ENCODE peak calls at places on chromosomes 12 and 14, in four cellular contexts. S is heart left ventricle, T is endothelial cell of umbilical vein, E is testis. N is an unnamed sample.

GRCh38 chr12:20451759-20452158 is 83.4 kb downstream of the PDE3A start:
- DNase-seq in E (no peak), T (no peak), S (no peak), N (no peak)

GRCh38 chr12:15963271-15963670 is 52.1 kb downstream of the DERA start:
- DNase-seq in E (no peak), S (no peak), T (peak), N (no peak)

GRCh38 chr12:15001733-15002471 is 29.1 kb downstream of the PDE6H start:
- DNase-seq in E (peak), S (peak), T (no peak), N (peak)

GRCh38 chr14:60970146-60970545 is 10.7 kb downstream of the TRMT5 start:
- DNase-seq in T (no peak), E (no peak), S (no peak), N (no peak)

GRCh38 chr12:63498239-63498638 is 170.1 kb downstream of the DPY19L2 start:
- DNase-seq in S (no peak), T (no peak), E (no peak), N (no peak)

GRCh38 chr14:68089146-68089715 is 269.7 kb downstream of the RAD51B start:
- DNase-seq in S (no peak), E (no peak), T (peak), N (no peak)

GRCh38 chr12:27383429-27384260 is 51.0 kb downstream of the BMAL2 start:
- DNase-seq in E (peak), S (peak), T (peak), N (peak)

GRCh38 chr12:32727237-32727636 is 28.5 kb downstream of the YARS2 start:
- DNase-seq in S (no peak), E (no peak), T (no peak), N (no peak)

GRCh38 chr12:13404111-13404628 is 207.6 kb downstream of the EMP1 start:
- DNase-seq in T (no peak), S (no peak), E (no peak), N (no peak)

GRCh38 chr14:83483063-83483462 is 1949.4 kb upstream of the SEL1L start:
- DNase-seq in E (no peak), S (no peak), T (no peak), N (no peak)

GRCh38 chr14:52318057-52318456 is 3.9 kb downstream of the PTGER2 start:
- DNase-seq in S (no peak), E (no peak), T (no peak), N (no peak)

GRCh38 chr14:91330111-91330696 is 85.7 kb upstream of the GPR68 start:
- DNase-seq in T (no peak), S (no peak), E (no peak), N (no peak)

GRCh38 chr14:91333640-91334039 is 84.0 kb downstream of the CCDC88C start:
- DNase-seq in E (no peak), T (no peak), S (no peak), N (no peak)

GRCh38 chr14:91332448-91333059 is 85.1 kb downstream of the CCDC88C start:
- DNase-seq in E (no peak), S (no peak), T (no peak), N (no peak)

GRCh38 chr14:91330846-91331245 is 86.3 kb upstream of the GPR68 start:
- DNase-seq in S (no peak), E (no peak), T (no peak), N (no peak)

GRCh38 chr14:91331761-91332447 is 85.7 kb downstream of the CCDC88C start:
- DNase-seq in T (peak), S (peak), E (peak), N (peak)
- TF ChIP-seq POLR2A in T (no peak), S (no peak), E (no peak), N (no peak)

GRCh38 chr14:105018414-105018813 is 2.5 kb downstream of the CDCA4 start:
- DNase-seq in S (no peak), E (no peak), T (no peak), N (no peak)
- TF ChIP-seq POLR2A in S (no peak), E (no peak), T (no peak), N (no peak)

GRCh38 chr12:121015825-121016766 is at the start of gene C12orf43:
- DNase-seq in S (peak), T (peak), E (peak), N (peak)
- TF ChIP-seq POLR2A in S (peak), T (peak), E (no peak), N (no peak)

GRCh38 chr12:6975297-6976032 is 4.8 kb downstream of the EMG1 start:
- DNase-seq in S (no peak), T (no peak), E (no peak), N (no peak)
- TF ChIP-seq POLR2A in S (no peak), T (peak), E (no peak), N (no peak)

GRCh38 chr12:89245090-89245489 is 107.2 kb downstream of the DUSP6 start:
- DNase-seq in E (no peak), T (no peak), S (no peak), N (no peak)
- TF ChIP-seq POLR2A in E (no peak), T (no peak), S (no peak), N (no peak)

GRCh38 chr14:23139874-23140273 is 20.8 kb upstream of the CEBPE start:
- DNase-seq in T (no peak), S (no peak), E (no peak), N (no peak)

GRCh38 chr14:23136566-23137133 is 17.6 kb upstream of the CEBPE start:
- DNase-seq in E (no peak), T (no peak), S (no peak), N (no peak)

GRCh38 chr14:23140389-23140788 is 21.3 kb upstream of the CEBPE start:
- DNase-seq in S (no peak), T (no peak), E (no peak), N (no peak)

GRCh38 chr14:23138173-23138535 is 19.1 kb upstream of the CEBPE start:
- DNase-seq in E (no peak), S (no peak), T (peak), N (no peak)

DNA sequence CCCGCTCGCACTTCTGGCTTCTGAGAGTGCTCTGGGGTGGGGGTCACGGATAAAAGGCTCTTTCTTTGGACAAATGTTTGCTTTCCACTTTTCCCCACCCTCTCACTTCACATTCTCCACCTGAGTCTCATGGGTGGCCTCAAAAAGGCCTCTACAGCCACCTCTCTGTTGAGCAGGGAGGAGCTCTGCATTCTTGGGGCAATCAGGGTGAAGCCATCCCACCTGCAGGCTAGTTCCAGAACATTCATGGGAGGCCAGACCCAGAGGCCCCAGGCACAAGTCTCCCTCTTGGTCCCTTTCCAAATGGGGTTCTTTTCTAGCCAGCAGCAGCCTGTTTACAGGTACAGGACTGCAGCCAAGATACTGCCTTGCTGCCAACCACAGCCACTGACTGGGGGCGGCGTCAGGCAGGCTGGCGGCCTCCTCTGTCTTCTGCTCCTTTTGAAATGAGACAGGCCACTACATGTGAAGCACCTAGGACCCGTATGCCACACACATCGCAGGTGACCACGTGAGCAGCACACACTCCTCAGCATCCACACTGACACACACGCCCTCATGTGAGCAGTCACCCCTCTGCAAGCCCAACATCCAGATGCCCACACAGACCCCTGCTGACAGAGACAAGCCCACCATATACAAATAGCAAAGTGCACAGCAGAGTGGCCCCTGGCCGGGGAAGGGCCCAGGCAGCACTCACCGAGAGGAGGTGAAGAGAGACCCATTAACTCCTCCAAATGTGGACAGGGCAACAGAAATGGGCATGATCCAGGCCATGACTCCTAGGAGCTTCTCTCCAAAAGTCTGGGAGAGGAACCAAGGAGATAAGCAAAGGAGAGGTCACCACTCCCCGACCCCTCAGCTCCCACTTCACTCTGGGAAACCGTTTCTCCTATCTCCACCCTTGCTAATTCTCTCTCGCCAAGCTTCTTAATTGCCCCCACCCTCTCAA is 18.4 kb upstream of the CEBPE start:
- DNase-seq in E (no peak), S (no peak), T (no peak), N (no peak)
- TF ChIP-seq POLR2A in E (no peak), S (no peak), T (no peak), N (no peak)

DNA sequence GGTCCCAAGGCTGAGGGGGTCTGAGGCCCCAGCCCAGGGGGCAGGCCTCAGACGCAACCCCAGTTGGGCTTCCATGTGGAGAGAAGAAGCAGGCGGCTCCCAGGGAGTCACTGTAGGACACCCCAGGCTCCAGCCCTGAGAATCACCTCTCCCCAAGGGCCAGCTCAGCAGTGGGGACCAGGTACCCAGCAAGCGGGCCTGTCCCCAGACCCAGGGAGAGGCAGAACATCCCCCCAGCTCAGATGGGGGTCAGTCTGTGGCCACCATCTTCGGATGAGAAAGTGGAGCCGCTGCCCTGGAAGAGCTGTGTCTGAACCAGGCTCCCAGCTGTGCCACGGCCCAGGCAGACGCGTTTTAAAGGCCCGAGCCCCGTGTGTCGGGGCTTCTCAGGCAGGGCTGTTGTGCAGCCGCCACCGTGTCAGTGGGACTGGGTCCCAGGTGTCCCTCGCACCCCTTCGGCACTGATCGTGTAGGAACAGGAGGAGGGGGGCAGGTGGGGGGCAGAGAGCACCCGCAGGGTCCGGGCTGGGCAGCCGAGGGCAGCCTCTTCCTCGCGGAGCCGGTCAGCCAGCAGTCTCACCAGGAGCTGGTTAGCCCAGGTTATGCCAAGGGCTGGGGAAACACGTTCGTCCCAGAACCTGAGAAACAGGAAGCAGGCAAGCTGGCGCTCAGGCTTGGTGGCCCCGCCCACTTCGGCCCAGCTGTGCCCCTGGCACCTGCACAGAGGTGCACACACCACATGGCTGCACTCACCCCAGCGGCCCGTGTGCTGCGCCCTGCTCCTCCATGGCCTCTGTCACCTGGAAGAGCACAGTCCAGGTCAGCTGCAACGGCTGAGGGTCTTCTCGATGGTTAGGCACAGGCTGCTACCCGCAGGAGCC is 16.6 kb downstream of the XRCC3 start:
- DNase-seq in E (no peak), T (no peak), S (peak), N (no peak)
- TF ChIP-seq POLR2A in E (no peak), T (no peak), S (no peak), N (no peak)